ENCODE peak calls at places on chromosome 6, in six cellular contexts. One of them, this sample, is unnamed.
A peak's percentile ranks its signal among the peaks of the same experiment; 100 is the strongest.

GRCh38 chr6:17472653-17473183 is 79.3 kb downstream of the CAP2 start:
- DNase-seq in suprapubic skin: no peak
- DNase-seq in ovary: no peak
- DNase-seq in psoas muscle: no peak
- DNase-seq in astrocyte: no peak
- DNase-seq in PC-9: no peak
- DNase-seq in this sample: no peak

GRCh38 chr6:149231786-149232185 is 85.7 kb upstream of the TAB2 start:
- DNase-seq in suprapubic skin: no peak
- DNase-seq in ovary: peak; percentile 59
- DNase-seq in psoas muscle: no peak
- DNase-seq in astrocyte: no peak
- DNase-seq in PC-9: peak; percentile 17
- DNase-seq in this sample: no peak

GRCh38 chr6:89917216-89917615 is 22.9 kb downstream of the GJA10 start:
- DNase-seq in suprapubic skin: no peak
- DNase-seq in ovary: no peak
- DNase-seq in psoas muscle: no peak
- DNase-seq in astrocyte: no peak
- DNase-seq in PC-9: no peak
- DNase-seq in this sample: no peak

GRCh38 chr6:118284736-118285360 is 263.2 kb upstream of the PLN start:
- DNase-seq in suprapubic skin: no peak
- DNase-seq in ovary: no peak
- DNase-seq in psoas muscle: no peak
- DNase-seq in astrocyte: no peak
- DNase-seq in PC-9: no peak
- DNase-seq in this sample: no peak

GRCh38 chr6:45479834-45480696 is 102.3 kb upstream of the SUPT3H start:
- DNase-seq in suprapubic skin: no peak
- DNase-seq in ovary: no peak
- DNase-seq in psoas muscle: no peak
- DNase-seq in astrocyte: peak; percentile 81
- DNase-seq in PC-9: no peak
- DNase-seq in this sample: no peak

GRCh38 chr6:106370639-106371038 is 10.1 kb downstream of the CRYBG1 start:
- DNase-seq in suprapubic skin: no peak
- DNase-seq in ovary: no peak
- DNase-seq in psoas muscle: no peak
- DNase-seq in astrocyte: no peak
- DNase-seq in PC-9: peak; percentile 72
- DNase-seq in this sample: no peak

GRCh38 chr6:27031302-27031701 is 216.2 kb upstream of the PRSS16 start:
- DNase-seq in suprapubic skin: no peak
- DNase-seq in ovary: no peak
- DNase-seq in psoas muscle: no peak
- DNase-seq in astrocyte: no peak
- DNase-seq in PC-9: no peak
- DNase-seq in this sample: no peak

GRCh38 chr6:144283781-144284473 is 1.2 kb upstream of the UTRN start:
- DNase-seq in suprapubic skin: no peak
- DNase-seq in ovary: no peak
- DNase-seq in psoas muscle: no peak
- DNase-seq in astrocyte: peak; percentile 22
- DNase-seq in PC-9: peak; percentile 49
- DNase-seq in this sample: no peak

GRCh38 chr6:151690768-151691562 is 116.5 kb upstream of the ESR1 start:
- DNase-seq in suprapubic skin: no peak
- DNase-seq in ovary: no peak
- DNase-seq in psoas muscle: no peak
- DNase-seq in astrocyte: peak; percentile 27
- DNase-seq in PC-9: no peak
- DNase-seq in this sample: no peak

GRCh38 chr6:106143582-106144139 is 57.5 kb downstream of the PRDM1 start:
- DNase-seq in suprapubic skin: no peak
- DNase-seq in ovary: no peak
- DNase-seq in psoas muscle: no peak
- DNase-seq in astrocyte: no peak
- DNase-seq in PC-9: no peak
- DNase-seq in this sample: no peak

GRCh38 chr6:83151114-83151513 is 42.0 kb downstream of the PGM3 start:
- DNase-seq in suprapubic skin: no peak
- DNase-seq in ovary: no peak
- DNase-seq in psoas muscle: no peak
- DNase-seq in astrocyte: no peak
- DNase-seq in PC-9: no peak
- DNase-seq in this sample: no peak

GRCh38 chr6:163554663-163555062 is 140.1 kb downstream of the QKI start:
- DNase-seq in suprapubic skin: no peak
- DNase-seq in ovary: no peak
- DNase-seq in psoas muscle: peak; percentile 34
- DNase-seq in astrocyte: no peak
- DNase-seq in PC-9: no peak
- DNase-seq in this sample: peak; percentile 30

GRCh38 chr6:39062014-39062740 is 13.6 kb downstream of the GLP1R start:
- DNase-seq in suprapubic skin: no peak
- DNase-seq in ovary: no peak
- DNase-seq in psoas muscle: no peak
- DNase-seq in astrocyte: no peak
- DNase-seq in PC-9: no peak
- DNase-seq in this sample: no peak

GRCh38 chr6:11036977-11037430 is 7.1 kb downstream of the ELOVL2 start:
- DNase-seq in suprapubic skin: no peak
- DNase-seq in ovary: no peak
- DNase-seq in psoas muscle: no peak
- DNase-seq in astrocyte: no peak
- DNase-seq in PC-9: no peak
- DNase-seq in this sample: no peak

GRCh38 chr6:11042025-11042749 is 1.9 kb downstream of the ELOVL2 start:
- DNase-seq in suprapubic skin: no peak
- DNase-seq in ovary: no peak
- DNase-seq in psoas muscle: no peak
- DNase-seq in astrocyte: no peak
- DNase-seq in PC-9: no peak
- DNase-seq in this sample: no peak

GRCh38 chr6:11040134-11040533 is 4.0 kb downstream of the ELOVL2 start:
- DNase-seq in suprapubic skin: no peak
- DNase-seq in ovary: no peak
- DNase-seq in psoas muscle: no peak
- DNase-seq in astrocyte: no peak
- DNase-seq in PC-9: no peak
- DNase-seq in this sample: no peak

GRCh38 chr6:11035961-11036360 is 8.1 kb downstream of the ELOVL2 start:
- DNase-seq in suprapubic skin: no peak
- DNase-seq in ovary: no peak
- DNase-seq in psoas muscle: no peak
- DNase-seq in astrocyte: no peak
- DNase-seq in PC-9: no peak
- DNase-seq in this sample: no peak

GRCh38 chr6:11039040-11039439 is 5.1 kb downstream of the ELOVL2 start:
- DNase-seq in suprapubic skin: no peak
- DNase-seq in ovary: no peak
- DNase-seq in psoas muscle: no peak
- DNase-seq in astrocyte: no peak
- DNase-seq in PC-9: no peak
- DNase-seq in this sample: no peak
- H3K4me3 ChIP-seq in suprapubic skin: no peak overlapping the region
- H3K4me3 ChIP-seq in ovary: no peak overlapping the region
- H3K4me3 ChIP-seq in psoas muscle: no peak overlapping the region
- H3K4me3 ChIP-seq in astrocyte: no peak overlapping the region
- H3K4me3 ChIP-seq in PC-9: no peak overlapping the region
- H3K4me3 ChIP-seq in this sample: no peak overlapping the region

GRCh38 chr6:3293271-3294155 is 34.8 kb downstream of the PSMG4 start:
- DNase-seq in suprapubic skin: peak; percentile 60
- DNase-seq in ovary: no peak
- DNase-seq in psoas muscle: no peak
- DNase-seq in astrocyte: no peak
- DNase-seq in PC-9: no peak
- DNase-seq in this sample: no peak
- H3K36me3 ChIP-seq in suprapubic skin: peaks cover 42% of the 10 kb centered on the region
- H3K36me3 ChIP-seq in ovary: no peaks in the 10 kb centered on the region
- H3K36me3 ChIP-seq in psoas muscle: peaks cover 5% of the 10 kb centered on the region
- H3K36me3 ChIP-seq in astrocyte: no peaks in the 10 kb centered on the region
- H3K36me3 ChIP-seq in PC-9: no peaks in the 10 kb centered on the region
- H3K36me3 ChIP-seq in this sample: no peaks in the 10 kb centered on the region

DNA sequence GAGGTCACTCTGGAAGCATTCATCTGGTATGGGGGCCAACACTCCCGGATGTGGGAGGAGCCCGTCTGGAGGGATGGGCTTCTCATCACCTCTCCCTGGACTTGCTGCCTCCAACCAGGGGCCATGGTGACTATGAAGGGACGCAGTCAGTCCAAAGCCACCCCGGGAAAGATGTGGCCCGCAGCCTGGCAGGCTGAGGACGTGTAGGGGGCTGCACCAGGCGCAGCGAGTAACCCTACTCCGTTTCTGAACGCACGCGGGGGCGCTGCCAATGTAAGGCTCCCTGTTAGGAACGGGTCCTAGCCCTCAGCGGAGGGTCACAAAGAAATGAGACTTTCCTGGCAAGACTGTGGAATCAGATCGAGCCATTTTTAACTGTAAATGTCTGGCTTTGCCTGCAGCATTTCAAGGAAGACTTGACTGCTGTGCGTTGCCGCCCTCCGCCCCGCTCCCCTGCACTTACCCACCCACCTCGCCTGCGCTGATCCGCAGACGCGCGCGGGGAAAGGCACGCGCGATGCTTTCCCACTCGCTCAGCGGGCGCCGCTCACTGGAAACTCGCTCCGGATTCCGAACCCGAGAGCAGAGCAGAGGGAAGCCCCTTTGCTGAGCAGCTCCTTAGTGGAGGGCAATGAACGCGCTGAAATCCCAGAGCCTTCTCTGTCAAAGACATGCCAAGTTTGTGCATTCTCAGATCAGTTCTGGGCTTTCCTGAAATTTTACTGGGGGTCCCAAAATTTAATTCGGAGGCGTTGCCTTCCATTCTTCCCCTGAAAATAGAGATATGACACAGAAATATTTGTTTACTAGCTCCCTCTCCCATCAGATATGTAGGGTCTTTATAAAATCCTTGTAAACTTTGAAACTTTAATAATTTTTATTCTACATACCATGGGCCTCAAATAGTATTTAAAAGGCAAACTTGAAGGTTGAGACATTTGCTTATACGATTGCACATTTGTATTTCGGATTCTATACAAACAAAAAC is 54.9 kb downstream of the IL20RA start:
- DNase-seq in suprapubic skin: no peak
- DNase-seq in ovary: no peak
- DNase-seq in psoas muscle: no peak
- DNase-seq in astrocyte: no peak
- DNase-seq in PC-9: no peak
- DNase-seq in this sample: no peak
- H3K4me3 ChIP-seq in suprapubic skin: peak overlapping the region; percentile 52
- H3K4me3 ChIP-seq in ovary: peak overlapping the region; percentile 35
- H3K4me3 ChIP-seq in psoas muscle: peak overlapping the region; percentile 53
- H3K4me3 ChIP-seq in astrocyte: peak overlapping the region; percentile 59
- H3K4me3 ChIP-seq in PC-9: peak overlapping the region; percentile 57
- H3K4me3 ChIP-seq in this sample: no peak overlapping the region

GRCh38 chr6:34288581-34288980 is 39.8 kb upstream of the SMIM29 start:
- DNase-seq in suprapubic skin: no peak
- DNase-seq in ovary: no peak
- DNase-seq in psoas muscle: no peak
- DNase-seq in astrocyte: no peak
- DNase-seq in PC-9: no peak
- DNase-seq in this sample: no peak
- H3K36me3 ChIP-seq in suprapubic skin: peaks cover 18% of the 10 kb centered on the region
- H3K36me3 ChIP-seq in ovary: no peaks in the 10 kb centered on the region
- H3K36me3 ChIP-seq in psoas muscle: peaks cover 47% of the 10 kb centered on the region
- H3K36me3 ChIP-seq in astrocyte: peaks cover 14% of the 10 kb centered on the region
- H3K36me3 ChIP-seq in PC-9: peaks cover 10% of the 10 kb centered on the region
- H3K36me3 ChIP-seq in this sample: peaks cover 7% of the 10 kb centered on the region

GRCh38 chr6:136962661-136963060 is 40.6 kb downstream of the SLC35D3 start:
- DNase-seq in suprapubic skin: no peak
- DNase-seq in ovary: no peak
- DNase-seq in psoas muscle: no peak
- DNase-seq in astrocyte: no peak
- DNase-seq in PC-9: peak; percentile 48
- DNase-seq in this sample: no peak

GRCh38 chr6:136961848-136962247 is 39.7 kb downstream of the SLC35D3 start:
- DNase-seq in suprapubic skin: no peak
- DNase-seq in ovary: no peak
- DNase-seq in psoas muscle: no peak
- DNase-seq in astrocyte: no peak
- DNase-seq in PC-9: no peak
- DNase-seq in this sample: no peak

GRCh38 chr6:136958168-136958567 is 36.1 kb downstream of the SLC35D3 start:
- DNase-seq in suprapubic skin: no peak
- DNase-seq in ovary: no peak
- DNase-seq in psoas muscle: no peak
- DNase-seq in astrocyte: no peak
- DNase-seq in PC-9: no peak
- DNase-seq in this sample: no peak

GRCh38 chr6:136956590-136957573 is 34.8 kb downstream of the SLC35D3 start:
- DNase-seq in suprapubic skin: no peak
- DNase-seq in ovary: no peak
- DNase-seq in psoas muscle: no peak
- DNase-seq in astrocyte: no peak
- DNase-seq in PC-9: no peak
- DNase-seq in this sample: no peak

DNA sequence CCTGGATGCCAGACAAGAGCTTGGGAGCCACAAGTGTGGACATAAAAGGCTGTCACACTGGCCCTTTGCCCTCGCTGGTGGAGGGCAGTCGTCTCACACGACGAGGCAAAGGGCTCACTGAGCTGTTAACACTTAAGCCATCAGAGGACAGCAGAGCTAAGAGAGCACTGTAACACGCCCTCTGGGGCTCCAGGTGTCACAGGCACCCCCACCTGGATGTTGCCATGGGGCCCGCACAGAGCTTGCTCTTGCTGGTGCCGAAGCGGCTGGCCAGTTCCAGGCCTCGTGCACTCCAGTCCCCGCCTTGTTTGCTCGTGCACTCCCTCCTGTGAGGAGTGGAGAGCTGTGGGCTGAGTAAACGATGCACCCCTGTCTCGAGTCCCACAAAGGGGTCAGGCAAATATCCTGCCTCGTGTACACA is 37.4 kb downstream of the SLC35D3 start:
- DNase-seq in suprapubic skin: no peak
- DNase-seq in ovary: no peak
- DNase-seq in psoas muscle: no peak
- DNase-seq in astrocyte: no peak
- DNase-seq in PC-9: no peak
- DNase-seq in this sample: no peak
- H3K4me3 ChIP-seq in suprapubic skin: no peak overlapping the region
- H3K4me3 ChIP-seq in ovary: no peak overlapping the region
- H3K4me3 ChIP-seq in psoas muscle: no peak overlapping the region
- H3K4me3 ChIP-seq in astrocyte: no peak overlapping the region
- H3K4me3 ChIP-seq in PC-9: no peak overlapping the region
- H3K4me3 ChIP-seq in this sample: no peak overlapping the region

DNA sequence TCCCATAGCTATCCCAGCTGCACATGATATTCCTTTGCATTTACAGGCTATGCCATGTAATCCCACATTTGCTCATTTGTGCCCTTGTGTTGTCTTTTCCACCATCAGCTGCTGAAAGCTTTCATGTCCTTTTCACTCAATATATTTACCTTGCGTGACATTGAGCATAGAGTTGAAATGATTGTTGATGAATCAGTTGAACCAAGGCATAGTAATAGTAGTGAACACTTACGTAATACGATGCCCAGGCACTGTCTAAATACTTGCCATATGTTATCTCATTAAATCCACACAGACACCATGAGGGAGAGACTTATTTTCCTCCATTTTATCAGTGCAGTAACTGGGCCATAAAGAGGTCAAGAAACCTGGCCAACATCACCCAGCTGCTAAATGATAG is 13.1 kb downstream of the RNF8 start:
- DNase-seq in suprapubic skin: no peak
- DNase-seq in ovary: no peak
- DNase-seq in psoas muscle: no peak
- DNase-seq in astrocyte: no peak
- DNase-seq in PC-9: no peak
- DNase-seq in this sample: no peak
- H3K36me3 ChIP-seq in suprapubic skin: peaks cover 53% of the 10 kb centered on the region
- H3K36me3 ChIP-seq in ovary: no peaks in the 10 kb centered on the region
- H3K36me3 ChIP-seq in psoas muscle: peaks cover 56% of the 10 kb centered on the region
- H3K36me3 ChIP-seq in astrocyte: peaks cover 11% of the 10 kb centered on the region
- H3K36me3 ChIP-seq in PC-9: no peaks in the 10 kb centered on the region
- H3K36me3 ChIP-seq in this sample: peaks cover 14% of the 10 kb centered on the region

This sample was measured in CD8-positive, alpha-beta memory T cell.